ENCODE peak calls at places on chromosomes 1 and 21, in eight cellular contexts. B is upper lobe of right lung; Z is EH; V is CD8-positive, alpha-beta T cell; R is NCI-H774; W is mesendoderm; Y is activated naive CD4-positive, alpha-beta T cell; I is fibroblast of lung. X is an unnamed sample.

GRCh38 chr1:54359393-54360162 is 46.6 kb downstream of the SSBP3 start:
- DNase-seq in R (no peak), W (no peak), V (no peak), Y (no peak), I (no peak), Z (peak; percentile 13), B (no peak), X (no peak)

GRCh38 chr21:31707499-31707898 is 24.4 kb downstream of the SCAF4 start:
- DNase-seq in W (no peak), Y (no peak), B (no peak), Z (no peak), V (no peak), R (no peak), I (no peak), X (no peak)

GRCh38 chr1:239361403-239361802 is 25.0 kb upstream of the CHRM3 start:
- DNase-seq in I (peak; percentile 98), B (no peak), V (no peak), Y (no peak), W (no peak), Z (no peak), R (no peak), X (peak; percentile 14)

GRCh38 chr1:23837905-23838304 is 12.7 kb upstream of the HMGCL start:
- DNase-seq in Z (peak; percentile 2), B (no peak), I (no peak), R (no peak), Y (no peak), V (no peak), W (peak; percentile 7), X (no peak)

GRCh38 chr1:192831706-192832355 is 23.0 kb downstream of the RGS2 start:
- DNase-seq in V (no peak), Z (peak; percentile 12), B (no peak), R (no peak), I (peak; percentile 85), Y (no peak), W (no peak), X (no peak)

GRCh38 chr1:24191860-24192259 is 4.8 kb upstream of the IFNLR1 start:
- DNase-seq in Z (peak; percentile 61), Y (no peak), B (no peak), I (peak; percentile 68), V (no peak), R (no peak), W (no peak), X (no peak)

GRCh38 chr1:46757956-46758304 is 39.0 kb upstream of the EFCAB14 start:
- DNase-seq in V (no peak), W (peak; percentile 60), Y (no peak), B (no peak), Z (no peak), I (peak; percentile 11), R (no peak), X (no peak)

GRCh38 chr1:1326075-1326605 is 1.5 kb downstream of the CPTP start:
- DNase-seq in Z (no peak), V (no peak), W (no peak), Y (no peak), I (no peak), B (no peak), R (no peak), X (no peak)

X was measured in pons.